ENCODE peak calls at places on chromosomes 2 and 18, in ten cellular contexts. C is HepG2; A is spleen; U is A549; S is body of pancreas; P is CD8-positive, alpha-beta T cell; B is uterus; R is PC-9; E is OCI-LY7; J is tibial nerve. F is an unnamed sample. For H3K4me1, the result is how much of the 10 kb centered on the place peaks cover.

GRCh38 chr2:151251012-151251411 is 10.7 kb downstream of the RBM43 start:
- DNase-seq in P (no peak), A (no peak), C (no peak), J (no peak), S (no peak), E (no peak), R (no peak), B (no peak), U (no peak), F (no peak)

GRCh38 chr2:174796319-174796771 is 32.1 kb upstream of the CHRNA1 start:
- DNase-seq in A (no peak), B (no peak), E (no peak), R (no peak), J (no peak), P (no peak), U (no peak), C (no peak), S (no peak), F (no peak)

GRCh38 chr2:72533767-72534166 is 292.1 kb downstream of the EXOC6B start:
- DNase-seq in U (no peak), P (no peak), R (no peak), A (no peak), B (no peak), C (no peak), E (no peak), J (no peak), S (no peak), F (no peak)

GRCh38 chr2:221552282-221552681 is 19.8 kb downstream of the EPHA4 start:
- DNase-seq in R (no peak), P (no peak), J (no peak), A (no peak), E (no peak), B (no peak), C (no peak), U (no peak), S (no peak), F (no peak)

GRCh38 chr18:34493566-34494358 is 216.3 kb upstream of the DTNA start:
- DNase-seq in P (no peak), A (peak), J (no peak), R (no peak), E (no peak), U (no peak), B (no peak), S (peak), C (peak), F (peak)

GRCh38 chr2:84856785-84857184 is 24.1 kb downstream of the TRABD2A start:
- DNase-seq in E (peak), C (no peak), B (no peak), S (no peak), J (no peak), U (no peak), P (no peak), R (no peak), A (no peak), F (no peak)

GRCh38 chr2:99725810-99726209 is 236.0 kb upstream of the REV1 start:
- DNase-seq in A (no peak), J (no peak), B (no peak), P (no peak), C (no peak), E (no peak), S (no peak), U (no peak), R (peak), F (no peak)

GRCh38 chr2:32423536-32423935 is 66.7 kb downstream of the BIRC6 start:
- DNase-seq in B (no peak), J (no peak), C (no peak), S (no peak), P (no peak), A (no peak), R (no peak), E (no peak), U (no peak), F (no peak)

GRCh38 chr2:240344904-240345303 is 90.6 kb upstream of the GPC1 start:
- DNase-seq in S (no peak), J (no peak), B (no peak), U (no peak), C (no peak), P (no peak), E (no peak), R (no peak), A (no peak), F (no peak)

GRCh38 chr2:230128943-230129342 is 60.2 kb upstream of the SLC16A14 start:
- DNase-seq in A (no peak), C (no peak), J (no peak), S (no peak), R (no peak), P (no peak), B (peak), U (no peak), E (no peak), F (no peak)

GRCh38 chr2:53058526-53058925 is 709.1 kb upstream of the CHAC2 start:
- DNase-seq in E (no peak), J (no peak), B (no peak), A (no peak), U (no peak), S (no peak), C (no peak), R (no peak), P (no peak), F (no peak)

GRCh38 chr18:56475250-56475649 is 163.1 kb downstream of the TXNL1 start:
- DNase-seq in C (no peak), U (no peak), R (no peak), P (no peak), B (no peak), S (no peak), A (no peak), E (no peak), J (no peak), F (no peak)

GRCh38 chr2:105179469-105180372 is 61.8 kb upstream of the GPR45 start:
- DNase-seq in U (peak), J (no peak), P (no peak), E (no peak), C (peak), B (no peak), R (peak), A (no peak), S (peak), F (no peak)

GRCh38 chr2:108348816-108349570 is 28.8 kb upstream of the SULT1C4 start:
- DNase-seq in R (no peak), J (no peak), E (no peak), P (no peak), S (no peak), B (no peak), U (no peak), A (no peak), C (no peak), F (no peak)

GRCh38 chr2:234495801-234496441 is 960 bp downstream of the ARL4C start:
- DNase-seq in P (no peak), C (no peak), B (no peak), R (peak), A (peak), E (peak), J (no peak), U (no peak), S (peak), F (peak)

GRCh38 chr2:42722328-42723190 is 41.4 kb downstream of the OXER1 start:
- DNase-seq in B (peak), R (peak), A (no peak), C (no peak), S (peak), J (no peak), U (no peak), P (no peak), E (no peak), F (no peak)

GRCh38 chr2:104091894-104092293 is 762.0 kb upstream of the POU3F3 start:
- DNase-seq in E (no peak), S (no peak), A (no peak), R (no peak), P (no peak), C (no peak), J (no peak), U (no peak), B (no peak), F (no peak)

GRCh38 chr18:55779711-55780590 is 192.0 kb upstream of the TCF4 start:
- DNase-seq in A (peak), P (no peak), R (no peak), E (peak), J (peak), S (peak), C (no peak), U (peak), B (peak), F (peak)

DNA sequence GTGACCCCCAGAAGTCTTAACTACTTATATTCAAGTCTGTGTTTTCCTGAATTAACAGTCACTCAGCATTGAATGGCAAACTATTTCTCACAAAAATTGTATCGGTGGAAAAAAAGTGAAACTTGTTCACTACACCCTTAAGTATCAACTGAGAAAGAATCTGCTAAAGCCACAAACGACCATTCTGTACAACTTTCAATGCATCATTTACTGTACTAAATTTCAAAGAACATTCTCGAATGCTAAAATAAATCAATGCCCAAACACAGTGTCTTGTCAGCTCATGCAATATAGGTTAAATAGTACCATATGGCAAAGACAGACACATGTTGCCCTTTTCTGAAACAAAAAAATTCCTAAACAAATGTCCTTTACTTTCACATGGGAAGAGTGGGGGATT is 9.0 kb downstream of the ZNF516 start:
- DNase-seq in E (no peak), R (no peak), B (no peak), C (no peak), A (no peak), J (no peak), S (no peak), U (no peak), P (no peak), F (no peak)
- H3K4me1 ChIP-seq in E (half or more), R (under half), B (under half), C (half or more), A (half or more), J (under half), S (under half), U (under half), P (under half), F (under half)

GRCh38 chr2:223896751-223897320 is 48.3 kb downstream of the WDFY1 start:
- DNase-seq in A (no peak), B (no peak), U (no peak), S (no peak), C (no peak), J (no peak), R (no peak), E (peak), P (no peak), F (no peak)
- H3K27ac ChIP-seq in A (peak), B (no peak), U (no peak), S (no peak), C (no peak), J (no peak), R (no peak), E (peak), P (no peak), F (no peak)

GRCh38 chr2:176817061-176817565 is 395.5 kb upstream of the HNRNPA3 start:
- DNase-seq in P (no peak), U (no peak), B (no peak), R (no peak), E (peak), J (no peak), C (no peak), A (no peak), S (no peak), F (no peak)
- TF ChIP-seq CTCF in P (no peak), U (no peak), B (no peak), R (no peak), E (peak), J (no peak), C (no peak), A (no peak), S (no peak), F (no peak)

DNA sequence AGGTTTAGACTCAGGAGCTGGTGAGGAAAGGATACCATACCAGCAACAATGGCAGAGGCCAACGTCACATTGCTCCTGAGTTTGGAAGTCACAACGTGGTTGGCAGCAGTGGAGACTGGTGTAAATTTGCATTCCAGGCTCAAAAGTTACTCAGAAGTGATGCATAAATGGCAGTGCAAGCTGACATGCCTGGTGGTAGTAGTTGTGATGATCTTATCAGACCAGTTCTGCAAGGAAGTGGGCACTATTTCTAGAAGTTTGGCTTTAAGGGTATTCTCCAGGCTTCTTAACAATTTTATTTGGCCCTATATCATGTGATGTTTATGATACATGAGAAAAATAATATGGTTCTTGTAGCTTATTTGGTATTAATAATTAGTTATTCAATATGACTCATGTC is 37.8 kb downstream of the CXCR4 start:
- DNase-seq in J (no peak), B (no peak), U (no peak), R (no peak), P (no peak), A (no peak), C (no peak), E (no peak), S (no peak), F (no peak)
- H3K4me1 ChIP-seq in J (under half), B (under half), U (under half), R (under half), P (under half), A (under half), C (under half), E (under half), S (under half), F (under half)

GRCh38 chr2:236371010-236371409 is 106.8 kb upstream of the ASB18 start:
- DNase-seq in J (no peak), C (no peak), P (no peak), R (no peak), A (no peak), U (no peak), E (no peak), S (no peak), B (no peak), F (no peak)

GRCh38 chr2:236366406-236366805 is 102.2 kb upstream of the ASB18 start:
- DNase-seq in A (no peak), R (no peak), J (no peak), B (no peak), S (no peak), U (no peak), E (no peak), C (no peak), P (peak), F (no peak)

GRCh38 chr2:236366049-236366387 is 101.8 kb upstream of the ASB18 start:
- DNase-seq in R (no peak), B (no peak), U (no peak), C (no peak), P (no peak), E (no peak), A (no peak), J (no peak), S (no peak), F (no peak)

GRCh38 chr2:236367791-236368289 is 103.6 kb upstream of the ASB18 start:
- DNase-seq in J (no peak), A (no peak), B (no peak), U (no peak), C (no peak), R (no peak), E (no peak), P (no peak), S (no peak), F (no peak)

GRCh38 chr2:236369606-236370005 is 105.4 kb upstream of the ASB18 start:
- DNase-seq in B (no peak), R (no peak), P (no peak), S (peak), U (no peak), C (no peak), E (no peak), A (peak), J (no peak), F (no peak)
- H3K27ac ChIP-seq in B (no peak), R (no peak), P (no peak), S (no peak), U (no peak), C (no peak), E (no peak), A (peak), J (no peak), F (no peak)